ENCODE peak calls at places on chromosomes 7 and 10, in ten cellular contexts. V, G, Q, Z, H, R, W, B, F and T are unnamed samples.

GRCh38 chr10:110358869-110359629 is 54.3 kb upstream of the SMNDC1 start:
- DNase-seq in F (no peak), R (no peak), B (no peak), V (no peak), G (peak), H (no peak), Z (no peak), W (no peak), Q (no peak), T (no peak)

GRCh38 chr10:78778446-78779338 is 290.1 kb upstream of the ZMIZ1 start:
- DNase-seq in B (no peak), Q (no peak), Z (peak), G (no peak), W (no peak), F (no peak), R (no peak), V (peak), H (no peak), T (no peak)

GRCh38 chr7:128003787-128004186 is 27.4 kb downstream of the LRRC4 start:
- DNase-seq in H (no peak), B (no peak), W (no peak), V (no peak), F (no peak), Q (no peak), G (peak), R (no peak), Z (no peak), T (no peak)

GRCh38 chr10:132133005-132133404 is 53.7 kb upstream of the DPYSL4 start:
- DNase-seq in G (peak), R (peak), Z (no peak), Q (no peak), H (no peak), V (no peak), F (no peak), W (peak), B (no peak), T (peak)

GRCh38 chr10:102314801-102315200 is 69.5 kb downstream of the GBF1 start:
- DNase-seq in G (no peak), R (no peak), H (no peak), F (no peak), V (no peak), W (no peak), Z (no peak), Q (no peak), B (no peak), T (no peak)

GRCh38 chr7:137007001-137007725 is 138.7 kb downstream of the CHRM2 start:
- DNase-seq in H (no peak), F (no peak), Q (no peak), R (no peak), G (no peak), W (no peak), B (no peak), Z (no peak), V (no peak), T (no peak)

GRCh38 chr7:121337398-121337797 is 8.6 kb downstream of the WNT16 start:
- DNase-seq in Z (no peak), V (no peak), G (no peak), H (peak), R (peak), B (no peak), F (peak), Q (no peak), W (no peak), T (no peak)

GRCh38 chr10:113216068-113216467 is 266.0 kb downstream of the TCF7L2 start:
- DNase-seq in V (no peak), F (no peak), R (no peak), Q (no peak), H (no peak), W (no peak), Z (no peak), G (no peak), B (no peak), T (no peak)

GRCh38 chr10:28668363-28669226 is 8.7 kb upstream of the BAMBI start:
- DNase-seq in H (peak), B (no peak), R (peak), W (no peak), Q (peak), G (peak), Z (peak), F (no peak), V (peak), T (peak)

GRCh38 chr10:13567030-13567429 is 19.7 kb upstream of the PRPF18 start:
- DNase-seq in H (no peak), G (no peak), V (no peak), B (no peak), F (no peak), Q (no peak), R (no peak), Z (no peak), W (no peak), T (no peak)

GRCh38 chr10:50794490-50794889 is 54.8 kb downstream of the ASAH2B start:
- DNase-seq in H (no peak), B (no peak), V (no peak), F (no peak), Z (no peak), Q (no peak), G (no peak), W (no peak), R (no peak), T (no peak)

GRCh38 chr7:66224171-66224773 is 19.1 kb downstream of the TPST1 start:
- DNase-seq in V (no peak), B (no peak), G (no peak), R (no peak), W (no peak), Q (no peak), H (no peak), F (no peak), Z (no peak), T (no peak)

GRCh38 chr10:43396928-43397624 is 11.9 kb downstream of the HNRNPF start:
- DNase-seq in H (peak), F (peak), B (peak), Z (peak), Q (peak), W (peak), R (peak), G (peak), V (peak), T (peak)

GRCh38 chr10:25176421-25176968 is 1.7 kb downstream of the GPR158 start:
- DNase-seq in Q (no peak), W (peak), V (no peak), R (peak), F (no peak), Z (no peak), G (no peak), H (peak), B (no peak), T (no peak)

GRCh38 chr10:69629897-69630650 is at the start of gene FAM241B:
- DNase-seq in Q (peak), W (peak), V (peak), F (peak), B (peak), Z (peak), G (peak), H (peak), R (peak), T (peak)

GRCh38 chr7:140489021-140489349 is 9.7 kb upstream of the MKRN1 start:
- DNase-seq in B (no peak), V (no peak), W (no peak), R (no peak), H (no peak), F (no peak), G (no peak), Z (no peak), Q (no peak), T (no peak)

GRCh38 chr7:128963327-128963757 is 25.6 kb downstream of the IRF5 start:
- DNase-seq in H (no peak), Z (no peak), W (no peak), R (no peak), G (no peak), V (no peak), F (peak), B (no peak), Q (no peak), T (no peak)

GRCh38 chr7:155214328-155214986 is 83.2 kb upstream of the INSIG1 start:
- DNase-seq in W (no peak), F (no peak), V (no peak), R (no peak), B (no peak), Z (no peak), G (no peak), Q (no peak), H (peak), T (no peak)

GRCh38 chr7:130942211-130942964 is 208.4 kb upstream of the KLF14 start:
- DNase-seq in B (no peak), V (no peak), W (no peak), F (no peak), Q (no peak), Z (no peak), H (peak), R (no peak), G (no peak), T (no peak)

GRCh38 chr7:38382627-38383026 is 109.2 kb upstream of the TARP start:
- DNase-seq in R (no peak), Q (no peak), F (no peak), Z (no peak), B (no peak), W (no peak), H (no peak), G (no peak), V (no peak), T (no peak)

GRCh38 chr7:33155811-33156210 is 26.4 kb downstream of the BBS9 start:
- DNase-seq in G (no peak), F (no peak), V (no peak), W (no peak), R (no peak), B (no peak), Z (no peak), Q (no peak), H (no peak), T (no peak)